ENCODE peak calls at places on chromosomes 12 and 14, in eight cellular contexts. I, Z, P, N, F, V, H and O are unnamed samples.

GRCh38 chr12:70227911-70228310 is 15.3 kb upstream of the CNOT2 start:
- DNase-seq in I (no peak), Z (no peak), P (no peak), N (no peak), F (no peak), V (no peak), H (no peak), O (no peak)

GRCh38 chr14:50778757-50779483 is 52.0 kb downstream of the NIN start:
- DNase-seq in I (no peak), Z (peak), P (no peak), N (no peak), F (no peak), V (no peak), H (no peak), O (no peak)

GRCh38 chr12:109052415-109053323 is at the start of gene USP30:
- DNase-seq in I (peak), Z (peak), P (peak), N (peak), F (peak), V (peak), H (peak), O (peak)

GRCh38 chr14:77681196-77682157 is 26.3 kb downstream of the ALKBH1 start:
- DNase-seq in I (peak), Z (peak), P (no peak), N (no peak), F (peak), V (no peak), H (no peak), O (no peak)

GRCh38 chr14:51534623-51535022 is 117.1 kb upstream of the FRMD6 start:
- DNase-seq in I (no peak), Z (peak), P (no peak), N (no peak), F (peak), V (peak), H (no peak), O (no peak)

GRCh38 chr12:121214171-121214777 is 4.3 kb downstream of the P2RX4 start:
- DNase-seq in I (no peak), Z (peak), P (no peak), N (no peak), F (peak), V (peak), H (no peak), O (no peak)

GRCh38 chr12:55934343-55934742 is 3.4 kb downstream of the DGKA start:
- DNase-seq in I (no peak), Z (no peak), P (no peak), N (no peak), F (no peak), V (no peak), H (no peak), O (no peak)

GRCh38 chr12:70083677-70084020 is 159.6 kb upstream of the CNOT2 start:
- DNase-seq in I (no peak), Z (no peak), P (no peak), N (no peak), F (no peak), V (no peak), H (no peak), O (no peak)

GRCh38 chr12:47717443-47718193 is 7.7 kb downstream of the ENDOU start:
- DNase-seq in I (peak), Z (peak), P (peak), N (no peak), F (peak), V (peak), H (peak), O (no peak)

GRCh38 chr12:109563291-109564284 is 9.7 kb downstream of the MMAB start:
- DNase-seq in I (no peak), Z (no peak), P (no peak), N (no peak), F (no peak), V (no peak), H (no peak), O (no peak)

GRCh38 chr12:64682572-64683277 is 72.4 kb downstream of the RASSF3 start:
- DNase-seq in I (no peak), Z (peak), P (peak), N (no peak), F (peak), V (peak), H (no peak), O (no peak)

GRCh38 chr12:101207086-101207780 is 2.8 kb downstream of the SLC5A8 start:
- DNase-seq in I (no peak), Z (no peak), P (no peak), N (no peak), F (no peak), V (no peak), H (no peak), O (no peak)

GRCh38 chr12:124754491-124754890 is 109.2 kb downstream of the SCARB1 start:
- DNase-seq in I (no peak), Z (no peak), P (no peak), N (no peak), F (no peak), V (no peak), H (no peak), O (no peak)
- TF ChIP-seq CTCF in I (no peak), Z (no peak), P (no peak), N (no peak), F (no peak), V (no peak), H (no peak), O (no peak)

GRCh38 chr12:210277-211141 is 3.4 kb downstream of the SLC6A12 start:
- DNase-seq in I (peak), Z (no peak), P (no peak), N (no peak), F (no peak), V (no peak), H (peak), O (no peak)

GRCh38 chr12:212383-212798 is 1.6 kb downstream of the SLC6A12 start:
- DNase-seq in I (no peak), Z (no peak), P (no peak), N (no peak), F (no peak), V (no peak), H (no peak), O (peak)

GRCh38 chr12:212799-213526 is 994 bp downstream of the SLC6A12 start:
- DNase-seq in I (peak), Z (peak), P (no peak), N (no peak), F (peak), V (no peak), H (peak), O (no peak)

GRCh38 chr12:211142-211465 is 2.9 kb downstream of the SLC6A12 start:
- DNase-seq in I (no peak), Z (no peak), P (no peak), N (no peak), F (no peak), V (no peak), H (peak), O (no peak)

GRCh38 chr12:211639-212382 is 2.1 kb downstream of the SLC6A12 start:
- DNase-seq in I (no peak), Z (no peak), P (no peak), N (no peak), F (no peak), V (no peak), H (peak), O (no peak)
- H3K4me3 ChIP-seq in I (no peak), Z (no peak), P (no peak), N (no peak), F (no peak), V (no peak), H (peak), O (no peak)

GRCh38 chr12:102618197-102618897 is 138.0 kb upstream of the IGF1 start:
- DNase-seq in I (no peak), Z (no peak), P (no peak), N (no peak), F (no peak), V (no peak), H (no peak), O (no peak)

GRCh38 chr12:102616692-102617091 is 136.3 kb upstream of the IGF1 start:
- DNase-seq in I (no peak), Z (no peak), P (no peak), N (no peak), F (no peak), V (no peak), H (no peak), O (no peak)

DNA sequence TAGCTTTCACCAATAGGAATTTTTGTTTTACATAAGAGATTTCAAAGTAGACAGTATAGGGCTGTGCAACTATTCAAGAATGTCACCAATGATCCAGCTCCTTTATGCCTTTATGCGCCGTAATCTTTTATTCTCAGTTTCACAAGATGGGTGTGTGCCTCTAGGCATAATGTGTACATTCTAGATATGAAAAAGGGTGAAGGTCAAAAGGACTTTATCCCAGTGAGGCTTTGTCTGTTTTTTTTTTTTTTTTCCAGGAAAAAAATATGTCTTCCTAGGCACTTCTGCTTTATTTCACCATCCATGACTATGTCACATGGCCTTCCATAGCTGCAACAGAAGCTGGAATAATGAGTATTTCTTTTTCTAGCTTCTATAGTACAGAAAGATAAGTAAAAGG is 142.3 kb upstream of the IGF1 start:
- DNase-seq in I (no peak), Z (no peak), P (no peak), N (no peak), F (no peak), V (no peak), H (no peak), O (no peak)
- TF ChIP-seq CTCF in I (no peak), Z (no peak), P (no peak), N (no peak), F (no peak), V (no peak), H (no peak), O (no peak)

GRCh38 chr14:104722938-104723650 is 935 bp upstream of the ADSS1 start:
- DNase-seq in I (peak), Z (no peak), P (no peak), N (no peak), F (no peak), V (no peak), H (no peak), O (no peak)
- H3K4me3 ChIP-seq in I (peak), Z (no peak), P (peak), N (no peak), F (no peak), V (no peak), H (no peak), O (no peak)

GRCh38 chr14:97299661-97300060 is 502.5 kb downstream of the VRK1 start:
- DNase-seq in I (no peak), Z (no peak), P (no peak), N (no peak), F (no peak), V (no peak), H (no peak), O (no peak)
- TF ChIP-seq CTCF in I (no peak), Z (no peak), P (no peak), N (peak), F (no peak), V (no peak), H (no peak), O (peak)

GRCh38 chr14:36647417-36647826 is 14.2 kb upstream of the PAX9 start:
- DNase-seq in I (no peak), Z (no peak), P (no peak), N (no peak), F (no peak), V (no peak), H (peak), O (no peak)
- H3K4me3 ChIP-seq in I (peak), Z (peak), P (peak), N (no peak), F (no peak), V (peak), H (no peak), O (no peak)

GRCh38 chr12:93763746-93764147 is 86.6 kb downstream of the CRADD start:
- DNase-seq in I (no peak), Z (no peak), P (no peak), N (no peak), F (no peak), V (no peak), H (no peak), O (no peak)

GRCh38 chr12:93760275-93760875 is 83.2 kb downstream of the CRADD start:
- DNase-seq in I (no peak), Z (no peak), P (no peak), N (no peak), F (no peak), V (no peak), H (no peak), O (no peak)

GRCh38 chr12:93759512-93760081 is 82.4 kb downstream of the CRADD start:
- DNase-seq in I (no peak), Z (no peak), P (no peak), N (no peak), F (no peak), V (peak), H (no peak), O (no peak)

GRCh38 chr12:93762912-93763311 is 85.7 kb downstream of the CRADD start:
- DNase-seq in I (no peak), Z (no peak), P (no peak), N (no peak), F (no peak), V (no peak), H (no peak), O (no peak)

DNA sequence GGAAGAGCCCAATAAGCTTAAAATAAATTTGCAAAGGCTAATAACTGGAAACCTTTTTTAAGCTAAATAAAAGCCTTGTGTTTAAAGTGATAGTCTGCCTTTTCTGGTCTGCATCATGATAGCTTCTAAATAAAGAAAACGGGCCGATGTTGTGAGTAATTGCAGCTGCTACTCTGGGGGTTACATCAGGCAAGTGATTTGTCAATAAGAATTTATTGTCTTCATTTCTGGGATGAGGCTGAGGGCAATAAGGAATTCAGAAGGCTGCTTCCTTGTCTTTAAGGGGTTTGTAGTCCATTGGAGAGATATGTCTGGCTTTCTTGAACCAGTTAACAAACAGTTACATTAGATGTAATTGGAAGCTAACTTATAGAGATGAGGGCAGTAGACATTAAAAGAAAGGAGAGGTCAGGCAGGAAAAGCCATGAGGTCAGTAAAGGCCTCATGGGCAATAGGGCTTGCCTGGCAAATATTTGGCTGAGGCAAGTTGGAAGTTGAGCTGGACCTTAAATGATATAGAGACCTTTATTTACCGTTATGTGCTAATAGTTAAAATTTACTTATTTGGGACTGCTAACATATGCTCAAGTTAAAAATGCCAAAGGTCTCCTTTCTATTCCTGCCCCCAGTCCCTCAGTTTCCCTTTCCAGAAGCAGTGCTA is 85.0 kb downstream of the CRADD start:
- DNase-seq in I (no peak), Z (no peak), P (no peak), N (no peak), F (peak), V (no peak), H (no peak), O (no peak)
- TF ChIP-seq CTCF in I (no peak), Z (no peak), P (no peak), N (no peak), F (no peak), V (no peak), H (no peak), O (no peak)

GRCh38 chr14:31978423-31978822 is 98.7 kb upstream of the ARHGAP5 start:
- DNase-seq in I (no peak), Z (no peak), P (no peak), N (no peak), F (no peak), V (no peak), H (no peak), O (no peak)
- H3K4me3 ChIP-seq in I (no peak), Z (no peak), P (no peak), N (no peak), F (no peak), V (no peak), H (no peak), O (no peak)

DNA sequence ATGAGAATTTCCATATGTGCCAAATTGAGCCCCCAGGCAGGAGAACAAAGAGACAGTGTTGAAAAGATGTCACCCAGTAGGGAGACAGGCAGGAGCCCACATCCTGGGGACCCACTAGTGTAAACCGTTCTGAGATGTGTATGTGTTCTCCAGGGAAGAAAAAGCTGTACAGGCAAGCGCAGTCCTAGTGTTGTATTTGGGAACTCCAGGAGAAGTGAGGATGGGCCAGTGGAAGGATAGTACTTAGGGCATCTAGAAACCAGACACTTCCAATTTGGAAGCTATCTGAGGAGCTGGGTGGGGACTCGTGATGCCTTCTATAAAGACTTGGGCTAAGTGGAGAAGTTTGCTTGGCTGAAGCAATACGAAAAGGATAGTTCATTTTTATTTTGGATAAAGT is 108.2 kb upstream of the ARHGAP5 start:
- DNase-seq in I (no peak), Z (no peak), P (no peak), N (no peak), F (peak), V (no peak), H (no peak), O (no peak)
- TF ChIP-seq CTCF in I (no peak), Z (no peak), P (no peak), N (no peak), F (peak), V (no peak), H (no peak), O (no peak)

DNA sequence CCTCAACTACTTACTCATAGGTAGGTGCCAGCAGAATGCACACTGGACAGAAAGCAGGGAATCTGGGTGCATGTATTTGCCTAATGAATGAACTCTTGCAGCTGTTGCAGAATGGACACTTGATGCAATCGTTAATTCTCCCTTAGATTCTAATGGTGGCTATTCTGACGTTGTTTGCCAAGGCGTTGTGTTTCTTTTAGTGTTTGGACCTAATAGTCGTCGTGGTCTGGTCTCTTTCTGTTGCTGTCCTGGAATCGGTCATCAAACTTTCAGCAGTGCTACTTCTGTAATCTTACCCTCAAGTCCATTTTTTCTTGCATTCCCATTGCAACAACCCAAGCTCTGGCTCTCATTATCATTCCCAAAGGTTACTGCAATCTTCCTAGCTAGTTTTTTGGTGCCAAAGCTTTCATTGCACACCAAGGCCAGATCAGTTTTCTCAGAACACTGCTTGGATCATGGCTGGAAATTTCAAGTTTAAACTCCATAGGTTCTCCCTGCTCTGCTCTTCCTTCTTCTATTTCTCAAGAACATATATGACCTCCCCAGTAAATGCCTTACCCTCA is 31.3 kb downstream of the BMP4 start:
- DNase-seq in I (no peak), Z (peak), P (no peak), N (no peak), F (peak), V (no peak), H (no peak), O (no peak)
- H3K4me3 ChIP-seq in I (no peak), Z (no peak), P (no peak), N (no peak), F (no peak), V (no peak), H (no peak), O (no peak)